ENCODE peak calls at places on chromosomes 13 and 19, in seven cellular contexts. Q is HCT116, G is GM12878, X is breast epithelium, O is transverse colon, C is sigmoid colon, R is suprapubic skin. I is an unnamed sample. For H3K4me1, the result is how much of the 10 kb centered on the place peaks cover.

GRCh38 chr19:756232-756631 is 5.3 kb downstream of the MISP start:
- DNase-seq in G (no peak), R (no peak), X (no peak), C (no peak), O (peak), Q (peak), I (no peak)

GRCh38 chr19:32098953-32099352 is 246.5 kb upstream of the ZNF507 start:
- DNase-seq in G (no peak), R (no peak), X (no peak), C (no peak), Q (no peak), O (no peak), I (no peak)

GRCh38 chr13:85632526-85633215 is 166.5 kb downstream of the SLITRK6 start:
- DNase-seq in O (no peak), C (no peak), Q (no peak), R (no peak), X (no peak), G (no peak), I (no peak)

GRCh38 chr13:27200413-27201066 is 28.9 kb upstream of the USP12 start:
- DNase-seq in Q (no peak), C (no peak), R (no peak), X (no peak), O (no peak), G (no peak), I (no peak)

GRCh38 chr19:23571175-23571574 is 115.8 kb downstream of the ZNF675 start:
- DNase-seq in Q (no peak), O (no peak), R (no peak), G (no peak), C (no peak), X (no peak), I (no peak)

GRCh38 chr13:44759723-44760360 is 183.7 kb upstream of the TSC22D1 start:
- DNase-seq in X (peak), C (no peak), Q (no peak), G (no peak), R (no peak), O (no peak), I (peak)

GRCh38 chr19:33722456-33723239 is 74.0 kb upstream of the KCTD15 start:
- DNase-seq in R (no peak), X (no peak), Q (no peak), C (no peak), O (no peak), G (no peak), I (no peak)

GRCh38 chr19:43589680-43590079 is 6.3 kb downstream of the IRGQ start:
- DNase-seq in C (no peak), R (no peak), O (no peak), G (no peak), Q (no peak), X (no peak), I (no peak)

GRCh38 chr19:49954092-49954825 is 6.7 kb downstream of the SIGLEC11 start:
- DNase-seq in R (no peak), X (no peak), Q (no peak), O (no peak), C (no peak), G (no peak), I (no peak)

GRCh38 chr19:13172335-13173128 is 22.3 kb downstream of the IER2 start:
- DNase-seq in X (peak), Q (no peak), O (peak), G (no peak), C (peak), R (peak), I (peak)

GRCh38 chr13:63516124-63516523 is 2100.5 kb upstream of the PCDH20 start:
- DNase-seq in Q (no peak), R (no peak), G (no peak), C (no peak), O (no peak), X (no peak), I (no peak)

GRCh38 chr19:6970021-6970420 is 51.2 kb downstream of the MBD3L2B start:
- DNase-seq in C (no peak), X (no peak), G (no peak), Q (no peak), O (no peak), R (no peak), I (no peak)

GRCh38 chr13:73870970-73871935 is 263.0 kb downstream of the KLF12 start:
- DNase-seq in R (no peak), O (no peak), C (no peak), Q (no peak), X (no peak), G (no peak), I (no peak)

GRCh38 chr13:91468301-91468700 is 69.9 kb downstream of the GPC5 start:
- DNase-seq in G (no peak), X (no peak), Q (no peak), R (no peak), O (no peak), C (no peak), I (no peak)

GRCh38 chr13:21010621-21011020 is 50.8 kb downstream of the LATS2 start:
- DNase-seq in Q (no peak), C (no peak), O (no peak), R (no peak), G (no peak), X (no peak), I (no peak)

GRCh38 chr19:4867534-4868285 is at the start of gene PLIN3:
- DNase-seq in O (peak), C (peak), X (peak), R (peak), G (peak), Q (peak), I (peak)
- TF ChIP-seq POLR2AphosphoS5 in O (peak), C (peak), X (peak), R (no peak), G (peak), Q (peak), I (no peak)

DNA sequence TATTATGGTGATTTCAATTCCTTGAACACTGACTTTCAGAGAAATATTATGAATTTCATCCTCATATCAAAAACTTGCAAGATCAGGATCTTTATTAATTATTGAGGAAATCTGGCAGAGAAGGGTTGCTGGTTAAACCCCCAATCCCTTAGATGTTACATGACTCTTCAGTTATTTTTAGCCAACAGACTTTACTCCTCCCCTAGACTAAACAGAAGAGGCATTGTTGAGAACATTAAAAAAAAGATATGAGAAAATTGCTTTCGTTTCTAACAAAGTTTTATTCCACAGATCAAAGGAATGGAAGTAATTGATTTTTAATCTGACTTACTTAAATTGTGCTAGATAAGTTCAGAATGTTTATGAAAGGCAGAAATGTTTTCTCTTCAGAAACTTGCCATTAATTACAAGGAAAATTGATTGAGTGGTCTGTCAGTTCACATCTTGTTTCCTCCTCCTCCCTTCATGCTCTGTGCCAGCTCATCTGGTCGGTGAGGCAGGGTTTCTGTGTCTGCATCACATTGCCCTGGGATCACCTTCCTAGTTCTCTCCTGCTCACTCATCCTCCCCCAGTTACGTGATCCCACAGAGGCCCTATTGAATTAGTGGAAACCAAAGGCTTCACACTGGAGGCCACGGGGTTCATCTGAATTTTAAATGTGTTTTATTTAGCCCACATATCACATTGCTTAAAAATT is 378.6 kb downstream of the LMO7 start:
- DNase-seq in G (no peak), C (no peak), O (no peak), R (no peak), Q (no peak), X (no peak), I (no peak)
- H3K4me1 ChIP-seq in G (under half), C (under half), O (under half), R (under half), Q (under half), X (under half), I (under half)

GRCh38 chr19:40420451-40420765 is 5.4 kb downstream of the SERTAD1 start:
- DNase-seq in X (no peak), O (no peak), R (no peak), G (no peak), C (no peak), Q (no peak), I (no peak)

GRCh38 chr19:40419780-40420179 is 6.0 kb downstream of the SERTAD1 start:
- DNase-seq in O (no peak), G (no peak), X (no peak), Q (no peak), R (no peak), C (no peak), I (no peak)

GRCh38 chr19:40421468-40421778 is 4.4 kb downstream of the SERTAD1 start:
- DNase-seq in R (no peak), Q (no peak), O (no peak), G (no peak), X (no peak), C (no peak), I (no peak)

GRCh38 chr19:40422428-40423226 is 3.2 kb downstream of the SERTAD1 start:
- DNase-seq in C (no peak), X (no peak), G (no peak), O (no peak), Q (no peak), R (no peak), I (no peak)

DNA sequence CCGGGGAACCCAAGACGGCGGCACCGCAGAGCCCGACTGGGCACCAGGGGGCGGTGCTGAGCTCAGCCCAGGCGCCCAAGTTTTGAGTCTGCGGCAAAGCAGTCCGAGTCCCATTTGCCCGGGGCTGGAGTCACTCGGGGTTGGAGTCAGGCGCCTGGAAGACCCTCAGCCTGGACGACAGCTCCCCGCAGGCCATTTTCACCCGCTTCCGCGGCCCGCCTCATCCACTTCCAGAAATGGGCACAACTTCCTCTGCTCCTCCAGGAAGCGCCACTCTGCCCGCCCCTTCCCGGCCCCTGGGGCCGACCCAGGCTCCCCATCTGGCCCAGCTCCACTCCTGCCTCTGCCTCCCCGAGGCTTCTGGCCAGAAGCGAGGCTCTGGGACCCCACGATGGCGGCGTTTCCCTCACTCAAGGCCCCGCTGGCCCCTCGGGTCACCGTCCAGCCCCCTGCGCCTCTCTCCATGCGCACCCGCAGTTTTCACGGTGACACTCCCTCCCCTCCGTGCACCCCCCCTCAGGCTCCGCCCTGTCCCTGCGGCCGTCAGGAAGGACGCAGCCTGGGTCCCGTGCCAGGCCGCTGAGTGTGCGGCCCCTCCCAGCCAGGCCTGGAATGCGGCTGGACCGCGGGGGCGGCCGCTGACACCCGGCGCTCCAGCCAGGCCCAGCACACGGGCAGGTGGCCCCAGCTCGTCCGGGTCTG is 4.9 kb downstream of the SERTAD1 start:
- DNase-seq in Q (peak), X (peak), G (no peak), R (peak), O (peak), C (peak), I (peak)
- TF ChIP-seq POLR2A in Q (peak), X (peak), G (peak), R (no peak), O (peak), C (peak), I (no peak)

DNA sequence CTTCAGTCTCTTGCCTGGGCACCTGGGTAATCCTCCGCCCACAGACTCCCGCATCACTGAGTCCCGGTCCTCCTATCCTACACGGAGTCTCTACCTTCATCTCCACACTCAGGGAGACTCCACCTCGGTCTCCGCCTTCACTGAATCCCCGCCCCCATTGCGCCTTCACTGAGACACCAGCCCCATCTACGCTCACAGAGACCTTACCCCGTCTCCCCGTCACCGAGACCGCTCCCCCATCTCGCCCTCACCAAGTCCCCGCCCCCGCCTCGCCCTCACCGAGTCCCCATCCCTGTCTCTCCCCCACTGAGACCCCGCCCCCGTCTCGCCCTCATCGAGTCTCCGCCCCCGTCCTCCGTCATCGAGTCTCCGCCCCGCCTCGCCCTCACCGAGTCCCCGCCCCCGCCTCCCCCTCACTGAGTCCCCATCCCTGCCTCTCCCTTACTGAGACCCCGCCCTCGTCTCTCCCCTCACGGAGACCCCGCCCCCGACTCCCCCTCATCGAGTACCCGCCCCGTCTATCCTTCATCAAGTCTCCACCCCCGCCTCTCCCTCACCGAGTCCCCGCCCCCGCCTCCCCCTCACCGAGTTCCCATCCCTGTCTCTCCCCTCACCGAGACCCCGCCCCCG is 23.1 kb upstream of the ZNF846 start:
- DNase-seq in X (peak), G (peak), C (peak), Q (no peak), R (peak), O (peak), I (peak)
- TF ChIP-seq POLR2AphosphoS5 in X (no peak), G (no peak), C (peak), Q (no peak), R (no peak), O (peak), I (no peak)

GRCh38 chr19:9858766-9859165 is 23.6 kb downstream of the PIN1 start:
- DNase-seq in O (no peak), Q (no peak), C (no peak), R (no peak), X (no peak), G (no peak), I (no peak)

GRCh38 chr19:9860407-9860806 is 25.3 kb downstream of the PIN1 start:
- DNase-seq in O (no peak), C (no peak), X (no peak), Q (no peak), R (no peak), G (no peak), I (no peak)

GRCh38 chr19:9857076-9857721 is 22.1 kb downstream of the PIN1 start:
- DNase-seq in O (no peak), X (no peak), Q (no peak), G (no peak), R (no peak), C (no peak), I (no peak)

GRCh38 chr19:9856609-9857008 is 21.5 kb downstream of the PIN1 start:
- DNase-seq in O (no peak), Q (no peak), C (no peak), R (no peak), X (no peak), G (no peak), I (no peak)

GRCh38 chr19:9857920-9858746 is 23.0 kb downstream of the PIN1 start:
- DNase-seq in X (no peak), Q (no peak), C (no peak), G (no peak), O (no peak), R (no peak), I (no peak)
- H3K4me1 ChIP-seq in X (under half), Q (under half), C (under half), G (under half), O (under half), R (under half), I (under half)

I was measured in stomach.